ENCODE peak calls at places on chromosomes 5 and 9, in six cellular contexts. One of them, this sample, is unnamed.

GRCh38 chr5:73764586-73764985 is 138.6 kb downstream of the ARHGEF28 start:
- DNase-seq in lower lobe of right lung: no peak
- DNase-seq in RWPE1: peak
- DNase-seq in heart left ventricle: no peak
- DNase-seq in tibial nerve: no peak
- DNase-seq in mammary epithelial cell: peak
- DNase-seq in this sample: no peak

GRCh38 chr5:59040007-59040803 is 457.3 kb downstream of the RAB3C start:
- DNase-seq in lower lobe of right lung: no peak
- DNase-seq in RWPE1: no peak
- DNase-seq in heart left ventricle: no peak
- DNase-seq in tibial nerve: no peak
- DNase-seq in mammary epithelial cell: no peak
- DNase-seq in this sample: no peak

GRCh38 chr5:139653616-139654015 is 5.5 kb downstream of the CXXC5 start:
- DNase-seq in lower lobe of right lung: no peak
- DNase-seq in RWPE1: no peak
- DNase-seq in heart left ventricle: peak
- DNase-seq in tibial nerve: no peak
- DNase-seq in mammary epithelial cell: no peak
- DNase-seq in this sample: no peak

GRCh38 chr5:9617191-9617590 is 13.0 kb downstream of the TAS2R1 start:
- DNase-seq in lower lobe of right lung: no peak
- DNase-seq in RWPE1: no peak
- DNase-seq in heart left ventricle: no peak
- DNase-seq in tibial nerve: no peak
- DNase-seq in mammary epithelial cell: no peak
- DNase-seq in this sample: no peak

GRCh38 chr9:118318770-118319443 is 614.7 kb downstream of the TLR4 start:
- DNase-seq in lower lobe of right lung: no peak
- DNase-seq in RWPE1: peak
- DNase-seq in heart left ventricle: no peak
- DNase-seq in tibial nerve: no peak
- DNase-seq in mammary epithelial cell: peak
- DNase-seq in this sample: no peak

GRCh38 chr5:36656556-36656955 is 50.1 kb downstream of the SLC1A3 start:
- DNase-seq in lower lobe of right lung: no peak
- DNase-seq in RWPE1: peak
- DNase-seq in heart left ventricle: no peak
- DNase-seq in tibial nerve: no peak
- DNase-seq in mammary epithelial cell: peak
- DNase-seq in this sample: no peak

GRCh38 chr5:65854931-65855330 is 71.4 kb upstream of the ERBIN start:
- DNase-seq in lower lobe of right lung: no peak
- DNase-seq in RWPE1: no peak
- DNase-seq in heart left ventricle: no peak
- DNase-seq in tibial nerve: no peak
- DNase-seq in mammary epithelial cell: no peak
- DNase-seq in this sample: no peak

GRCh38 chr5:74205745-74206570 is 434.6 kb downstream of the ENC1 start:
- DNase-seq in lower lobe of right lung: no peak
- DNase-seq in RWPE1: no peak
- DNase-seq in heart left ventricle: no peak
- DNase-seq in tibial nerve: no peak
- DNase-seq in mammary epithelial cell: no peak
- DNase-seq in this sample: no peak

GRCh38 chr5:133938932-133939331 is 29.5 kb downstream of the C5orf15 start:
- DNase-seq in lower lobe of right lung: no peak
- DNase-seq in RWPE1: no peak
- DNase-seq in heart left ventricle: no peak
- DNase-seq in tibial nerve: no peak
- DNase-seq in mammary epithelial cell: no peak
- DNase-seq in this sample: no peak

GRCh38 chr5:1419476-1420210 is 25.6 kb downstream of the SLC6A3 start:
- DNase-seq in lower lobe of right lung: no peak
- DNase-seq in RWPE1: no peak
- DNase-seq in heart left ventricle: peak
- DNase-seq in tibial nerve: no peak
- DNase-seq in mammary epithelial cell: no peak
- DNase-seq in this sample: peak

GRCh38 chr9:91032056-91032455 is 230.4 kb downstream of the SYK start:
- DNase-seq in lower lobe of right lung: no peak
- DNase-seq in RWPE1: no peak
- DNase-seq in heart left ventricle: no peak
- DNase-seq in tibial nerve: no peak
- DNase-seq in mammary epithelial cell: no peak
- DNase-seq in this sample: no peak

GRCh38 chr5:15995206-15996052 is 184.2 kb downstream of the MARCHF11 start:
- DNase-seq in lower lobe of right lung: no peak
- DNase-seq in RWPE1: peak
- DNase-seq in heart left ventricle: no peak
- DNase-seq in tibial nerve: no peak
- DNase-seq in mammary epithelial cell: peak
- DNase-seq in this sample: no peak

GRCh38 chr9:70285246-70285645 is 26.5 kb downstream of the SMC5 start:
- DNase-seq in lower lobe of right lung: no peak
- DNase-seq in RWPE1: no peak
- DNase-seq in heart left ventricle: no peak
- DNase-seq in tibial nerve: no peak
- DNase-seq in mammary epithelial cell: no peak
- DNase-seq in this sample: no peak

GRCh38 chr9:123282343-123283047 is 14.1 kb upstream of the STRBP start:
- DNase-seq in lower lobe of right lung: no peak
- DNase-seq in RWPE1: peak
- DNase-seq in heart left ventricle: peak
- DNase-seq in tibial nerve: no peak
- DNase-seq in mammary epithelial cell: no peak
- DNase-seq in this sample: no peak

GRCh38 chr5:173333900-173334685 is 5.9 kb upstream of the STC2 start:
- DNase-seq in lower lobe of right lung: no peak
- DNase-seq in RWPE1: peak
- DNase-seq in heart left ventricle: no peak
- DNase-seq in tibial nerve: no peak
- DNase-seq in mammary epithelial cell: peak
- DNase-seq in this sample: no peak

GRCh38 chr5:172251419-172251818 is 32.1 kb downstream of the UBTD2 start:
- DNase-seq in lower lobe of right lung: no peak
- DNase-seq in RWPE1: no peak
- DNase-seq in heart left ventricle: no peak
- DNase-seq in tibial nerve: no peak
- DNase-seq in mammary epithelial cell: no peak
- DNase-seq in this sample: no peak

GRCh38 chr9:37746448-37747270 is 6.9 kb upstream of the TRMT10B start:
- DNase-seq in lower lobe of right lung: no peak
- DNase-seq in RWPE1: no peak
- DNase-seq in heart left ventricle: no peak
- DNase-seq in tibial nerve: no peak
- DNase-seq in mammary epithelial cell: no peak
- DNase-seq in this sample: no peak

GRCh38 chr5:173849908-173850307 is 38.2 kb upstream of the CPEB4 start:
- DNase-seq in lower lobe of right lung: no peak
- DNase-seq in RWPE1: no peak
- DNase-seq in heart left ventricle: no peak
- DNase-seq in tibial nerve: no peak
- DNase-seq in mammary epithelial cell: no peak
- DNase-seq in this sample: no peak

GRCh38 chr9:130423272-130423671 is 21.5 kb upstream of the ASS1 start:
- DNase-seq in lower lobe of right lung: no peak
- DNase-seq in RWPE1: no peak
- DNase-seq in heart left ventricle: no peak
- DNase-seq in tibial nerve: no peak
- DNase-seq in mammary epithelial cell: no peak
- DNase-seq in this sample: no peak

GRCh38 chr5:43336159-43336558 is 22.9 kb upstream of the HMGCS1 start:
- DNase-seq in lower lobe of right lung: no peak
- DNase-seq in RWPE1: no peak
- DNase-seq in heart left ventricle: no peak
- DNase-seq in tibial nerve: no peak
- DNase-seq in mammary epithelial cell: peak
- DNase-seq in this sample: no peak

GRCh38 chr9:347667-348292 is 133.1 kb downstream of the DOCK8 start:
- DNase-seq in lower lobe of right lung: no peak
- DNase-seq in RWPE1: peak
- DNase-seq in heart left ventricle: no peak
- DNase-seq in tibial nerve: no peak
- DNase-seq in mammary epithelial cell: peak
- DNase-seq in this sample: no peak

GRCh38 chr5:67515762-67516161 is 319.2 kb upstream of the CD180 start:
- DNase-seq in lower lobe of right lung: no peak
- DNase-seq in RWPE1: no peak
- DNase-seq in heart left ventricle: no peak
- DNase-seq in tibial nerve: no peak
- DNase-seq in mammary epithelial cell: no peak
- DNase-seq in this sample: no peak

GRCh38 chr5:180599981-180600553 is 8.8 kb upstream of the SCGB3A1 start:
- DNase-seq in lower lobe of right lung: no peak
- DNase-seq in RWPE1: no peak
- DNase-seq in heart left ventricle: peak
- DNase-seq in tibial nerve: no peak
- DNase-seq in mammary epithelial cell: no peak
- DNase-seq in this sample: peak

GRCh38 chr5:148805323-148806290 is 20.8 kb upstream of the ADRB2 start:
- DNase-seq in lower lobe of right lung: peak
- DNase-seq in RWPE1: no peak
- DNase-seq in heart left ventricle: no peak
- DNase-seq in tibial nerve: no peak
- DNase-seq in mammary epithelial cell: peak
- DNase-seq in this sample: no peak

GRCh38 chr9:115138151-115138550 is 20.2 kb upstream of the TNC start:
- DNase-seq in lower lobe of right lung: no peak
- DNase-seq in RWPE1: no peak
- DNase-seq in heart left ventricle: no peak
- DNase-seq in tibial nerve: no peak
- DNase-seq in mammary epithelial cell: peak
- DNase-seq in this sample: no peak

GRCh38 chr5:174189638-174190037 is 144.1 kb downstream of the NSG2 start:
- DNase-seq in lower lobe of right lung: no peak
- DNase-seq in RWPE1: no peak
- DNase-seq in heart left ventricle: no peak
- DNase-seq in tibial nerve: no peak
- DNase-seq in mammary epithelial cell: no peak
- DNase-seq in this sample: no peak

GRCh38 chr9:65458992-65459391 is 174.0 kb upstream of the FOXD4L5 start:
- DNase-seq in lower lobe of right lung: no peak
- DNase-seq in RWPE1: no peak
- DNase-seq in heart left ventricle: no peak
- DNase-seq in tibial nerve: no peak
- DNase-seq in mammary epithelial cell: no peak
- DNase-seq in this sample: no peak

DNA sequence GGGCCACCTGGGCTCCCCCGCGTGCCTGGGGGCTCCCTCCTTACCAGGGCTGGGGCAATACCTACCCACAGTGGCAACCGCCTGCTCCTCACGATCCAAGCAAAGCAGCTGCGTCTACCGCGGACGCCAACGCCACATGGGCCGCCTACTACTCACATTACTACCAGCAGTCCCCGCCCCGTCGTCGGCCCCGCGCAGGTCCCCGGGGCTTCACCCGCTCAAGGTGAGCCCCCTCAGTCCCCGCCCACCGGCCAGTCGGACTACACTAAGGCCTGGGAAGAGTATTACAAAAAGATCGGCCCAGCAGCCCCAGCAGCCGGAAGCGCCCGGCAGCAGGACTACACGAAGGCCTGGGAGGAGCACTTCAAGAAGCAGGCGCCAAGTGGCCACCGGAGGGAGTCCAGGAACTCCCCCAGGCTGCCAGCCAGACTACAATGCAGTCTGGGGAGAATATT is 106.0 kb upstream of the MTAP start:
- DNase-seq in lower lobe of right lung: peak
- DNase-seq in RWPE1: no peak
- DNase-seq in heart left ventricle: peak
- DNase-seq in tibial nerve: no peak
- DNase-seq in mammary epithelial cell: no peak
- DNase-seq in this sample: no peak
- TF ChIP-seq CTCF in lower lobe of right lung: no peak
- TF ChIP-seq CTCF in RWPE1: no peak
- TF ChIP-seq CTCF in heart left ventricle: no peak
- TF ChIP-seq CTCF in tibial nerve: no peak
- TF ChIP-seq CTCF in mammary epithelial cell: no peak
- TF ChIP-seq CTCF in this sample: no peak

GRCh38 chr5:158856794-158857193 is 242.9 kb downstream of the EBF1 start:
- DNase-seq in lower lobe of right lung: no peak
- DNase-seq in RWPE1: no peak
- DNase-seq in heart left ventricle: no peak
- DNase-seq in tibial nerve: no peak
- DNase-seq in mammary epithelial cell: no peak
- DNase-seq in this sample: no peak

GRCh38 chr5:158858011-158858410 is 241.7 kb downstream of the EBF1 start:
- DNase-seq in lower lobe of right lung: no peak
- DNase-seq in RWPE1: no peak
- DNase-seq in heart left ventricle: no peak
- DNase-seq in tibial nerve: no peak
- DNase-seq in mammary epithelial cell: no peak
- DNase-seq in this sample: no peak

GRCh38 chr5:158857376-158857775 is 242.3 kb downstream of the EBF1 start:
- DNase-seq in lower lobe of right lung: no peak
- DNase-seq in RWPE1: no peak
- DNase-seq in heart left ventricle: no peak
- DNase-seq in tibial nerve: no peak
- DNase-seq in mammary epithelial cell: no peak
- DNase-seq in this sample: no peak

GRCh38 chr5:158856295-158856694 is 243.4 kb downstream of the EBF1 start:
- DNase-seq in lower lobe of right lung: no peak
- DNase-seq in RWPE1: no peak
- DNase-seq in heart left ventricle: no peak
- DNase-seq in tibial nerve: no peak
- DNase-seq in mammary epithelial cell: no peak
- DNase-seq in this sample: no peak

DNA sequence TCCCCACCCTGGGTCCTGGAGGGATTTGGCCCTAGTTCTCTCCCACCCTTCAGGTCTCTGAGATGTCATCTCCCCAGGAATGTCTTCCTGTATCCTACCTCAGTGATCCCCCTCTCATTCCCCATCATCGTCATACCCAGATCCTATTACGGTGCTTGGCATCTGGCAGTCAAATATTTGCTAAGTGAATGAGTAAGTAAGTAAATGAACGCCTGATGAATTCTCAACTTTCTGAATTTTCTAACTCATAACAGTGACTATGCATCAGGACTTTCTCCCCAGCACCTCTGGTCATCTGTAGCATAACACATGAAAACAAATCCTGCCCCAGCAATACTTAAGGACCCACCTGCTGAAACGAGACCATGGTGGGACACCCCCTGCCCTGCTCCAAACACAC is 244.2 kb downstream of the EBF1 start:
- DNase-seq in lower lobe of right lung: no peak
- DNase-seq in RWPE1: no peak
- DNase-seq in heart left ventricle: no peak
- DNase-seq in tibial nerve: no peak
- DNase-seq in mammary epithelial cell: no peak
- DNase-seq in this sample: no peak
- H3K27ac ChIP-seq in lower lobe of right lung: no peak
- H3K27ac ChIP-seq in RWPE1: no peak
- H3K27ac ChIP-seq in heart left ventricle: no peak
- H3K27ac ChIP-seq in tibial nerve: no peak
- H3K27ac ChIP-seq in mammary epithelial cell: no peak
- H3K27ac ChIP-seq in this sample: no peak

GRCh38 chr5:4058899-4059298 is 463.3 kb downstream of the IRX1 start:
- DNase-seq in lower lobe of right lung: no peak
- DNase-seq in RWPE1: peak
- DNase-seq in heart left ventricle: peak
- DNase-seq in tibial nerve: no peak
- DNase-seq in mammary epithelial cell: peak
- DNase-seq in this sample: no peak
- TF ChIP-seq CTCF in lower lobe of right lung: no peak
- TF ChIP-seq CTCF in RWPE1: no peak
- TF ChIP-seq CTCF in heart left ventricle: no peak
- TF ChIP-seq CTCF in tibial nerve: no peak
- TF ChIP-seq CTCF in mammary epithelial cell: no peak
- TF ChIP-seq CTCF in this sample: no peak

GRCh38 chr9:93128011-93128714 is 5.9 kb downstream of the NINJ1 start:
- DNase-seq in lower lobe of right lung: peak
- DNase-seq in RWPE1: no peak
- DNase-seq in heart left ventricle: peak
- DNase-seq in tibial nerve: no peak
- DNase-seq in mammary epithelial cell: no peak
- DNase-seq in this sample: no peak
- H3K27ac ChIP-seq in lower lobe of right lung: peak
- H3K27ac ChIP-seq in RWPE1: peak
- H3K27ac ChIP-seq in heart left ventricle: no peak
- H3K27ac ChIP-seq in tibial nerve: no peak
- H3K27ac ChIP-seq in mammary epithelial cell: no peak
- H3K27ac ChIP-seq in this sample: no peak

This sample was measured in dorsolateral prefrontal cortex.